ENCODE peak calls at places on chromosomes 2 and 18, in four cellular contexts. S, N, F and Y are unnamed samples.

GRCh38 chr2:136117909-136118818 is at the start of gene CXCR4:
- DNase-seq in S (no peak), N (peak), F (peak), Y (peak)

GRCh38 chr2:7449287-7449686 is 532.1 kb downstream of the RNF144A start:
- DNase-seq in S (no peak), N (no peak), F (no peak), Y (no peak)

GRCh38 chr18:3466051-3466450 is 16.1 kb downstream of the TGIF1 start:
- DNase-seq in S (no peak), N (no peak), F (no peak), Y (no peak)

GRCh38 chr18:45589559-45590041 is 25.7 kb upstream of the SLC14A2 start:
- DNase-seq in S (no peak), N (no peak), F (no peak), Y (no peak)

GRCh38 chr2:121550669-121551068 is 20.0 kb downstream of the RNU4ATAC start:
- DNase-seq in S (no peak), N (no peak), F (no peak), Y (no peak)

GRCh38 chr2:210626849-210627248 is 70.5 kb downstream of the CPS1 start:
- DNase-seq in S (no peak), N (no peak), F (no peak), Y (no peak)

GRCh38 chr2:16018277-16019059 is 78.1 kb downstream of the MYCN start:
- DNase-seq in S (no peak), N (no peak), F (no peak), Y (no peak)

GRCh38 chr2:45746888-45747287 is 95.4 kb downstream of the PRKCE start:
- DNase-seq in S (no peak), N (no peak), F (no peak), Y (no peak)

GRCh38 chr2:108893277-108893676 is 95.7 kb downstream of the EDAR start:
- DNase-seq in S (no peak), N (no peak), F (no peak), Y (no peak)

GRCh38 chr2:218476676-218477075 is 57.8 kb downstream of the VIL1 start:
- DNase-seq in S (no peak), N (no peak), F (no peak), Y (no peak)